ENCODE peak calls at places on chromosomes 12 and 14, in seven cellular contexts. One of them, this sample, is unnamed.

GRCh38 chr14:51576112-51576420 is 75.6 kb upstream of the FRMD6 start:
- DNase-seq in astrocyte of the spinal cord: peak; percentile 80
- DNase-seq in NCI-H2171: no peak
- DNase-seq in psoas muscle: no peak
- DNase-seq in astrocyte: peak; percentile 81
- DNase-seq in stimulated activated CD4-positive, alpha-beta T cell treated with anti-CD3 and anti-CD28 coated beads, Interleukin-1b, Interleukin-23, amount 100 ng/mL, for 1 hour: no peak
- DNase-seq in activated T-helper 1 cell treated with Interleukin-2 at 50 U/mL for 16 hours: no peak
- DNase-seq in this sample: no peak

GRCh38 chr12:24845615-24846014 is 103.3 kb downstream of the BCAT1 start:
- DNase-seq in astrocyte of the spinal cord: no peak
- DNase-seq in activated T-helper 1 cell treated with Interleukin-2 at 50 U/mL for 16 hours: no peak
- DNase-seq in psoas muscle: no peak
- DNase-seq in astrocyte: no peak
- DNase-seq in NCI-H2171: no peak
- DNase-seq in stimulated activated CD4-positive, alpha-beta T cell treated with anti-CD3 and anti-CD28 coated beads, Interleukin-1b, Interleukin-23, amount 100 ng/mL, for 1 hour: no peak
- DNase-seq in this sample: no peak

GRCh38 chr14:97848351-97848980 is 1051.3 kb downstream of the VRK1 start:
- DNase-seq in stimulated activated CD4-positive, alpha-beta T cell treated with anti-CD3 and anti-CD28 coated beads, Interleukin-1b, Interleukin-23, amount 100 ng/mL, for 1 hour: no peak
- DNase-seq in astrocyte of the spinal cord: no peak
- DNase-seq in psoas muscle: no peak
- DNase-seq in activated T-helper 1 cell treated with Interleukin-2 at 50 U/mL for 16 hours: no peak
- DNase-seq in NCI-H2171: no peak
- DNase-seq in astrocyte: no peak
- DNase-seq in this sample: no peak

GRCh38 chr12:94247256-94247655 is 98.9 kb downstream of the PLXNC1 start:
- DNase-seq in activated T-helper 1 cell treated with Interleukin-2 at 50 U/mL for 16 hours: no peak
- DNase-seq in NCI-H2171: no peak
- DNase-seq in astrocyte: no peak
- DNase-seq in stimulated activated CD4-positive, alpha-beta T cell treated with anti-CD3 and anti-CD28 coated beads, Interleukin-1b, Interleukin-23, amount 100 ng/mL, for 1 hour: no peak
- DNase-seq in astrocyte of the spinal cord: peak; percentile 69
- DNase-seq in psoas muscle: no peak
- DNase-seq in this sample: no peak

GRCh38 chr14:93905623-93906022 is 21.5 kb upstream of the FAM181A start:
- DNase-seq in psoas muscle: no peak
- DNase-seq in astrocyte: no peak
- DNase-seq in astrocyte of the spinal cord: no peak
- DNase-seq in stimulated activated CD4-positive, alpha-beta T cell treated with anti-CD3 and anti-CD28 coated beads, Interleukin-1b, Interleukin-23, amount 100 ng/mL, for 1 hour: no peak
- DNase-seq in NCI-H2171: no peak
- DNase-seq in activated T-helper 1 cell treated with Interleukin-2 at 50 U/mL for 16 hours: no peak
- DNase-seq in this sample: no peak

GRCh38 chr12:94614288-94614721 is 36.1 kb downstream of the TMCC3 start:
- DNase-seq in astrocyte of the spinal cord: no peak
- DNase-seq in activated T-helper 1 cell treated with Interleukin-2 at 50 U/mL for 16 hours: no peak
- DNase-seq in psoas muscle: no peak
- DNase-seq in NCI-H2171: no peak
- DNase-seq in stimulated activated CD4-positive, alpha-beta T cell treated with anti-CD3 and anti-CD28 coated beads, Interleukin-1b, Interleukin-23, amount 100 ng/mL, for 1 hour: no peak
- DNase-seq in astrocyte: no peak
- DNase-seq in this sample: no peak

GRCh38 chr12:52293926-52294325 is 2.6 kb upstream of the KRT81 start:
- DNase-seq in astrocyte: no peak
- DNase-seq in NCI-H2171: no peak
- DNase-seq in stimulated activated CD4-positive, alpha-beta T cell treated with anti-CD3 and anti-CD28 coated beads, Interleukin-1b, Interleukin-23, amount 100 ng/mL, for 1 hour: no peak
- DNase-seq in psoas muscle: no peak
- DNase-seq in activated T-helper 1 cell treated with Interleukin-2 at 50 U/mL for 16 hours: no peak
- DNase-seq in astrocyte of the spinal cord: no peak
- DNase-seq in this sample: no peak

GRCh38 chr14:98366429-98366828 is 905.6 kb downstream of the BCL11B start:
- DNase-seq in astrocyte of the spinal cord: no peak
- DNase-seq in psoas muscle: no peak
- DNase-seq in activated T-helper 1 cell treated with Interleukin-2 at 50 U/mL for 16 hours: no peak
- DNase-seq in astrocyte: no peak
- DNase-seq in NCI-H2171: no peak
- DNase-seq in stimulated activated CD4-positive, alpha-beta T cell treated with anti-CD3 and anti-CD28 coated beads, Interleukin-1b, Interleukin-23, amount 100 ng/mL, for 1 hour: no peak
- DNase-seq in this sample: no peak

GRCh38 chr12:16610006-16610520 is 4.1 kb upstream of the LMO3 start:
- DNase-seq in psoas muscle: no peak
- DNase-seq in activated T-helper 1 cell treated with Interleukin-2 at 50 U/mL for 16 hours: no peak
- DNase-seq in astrocyte of the spinal cord: no peak
- DNase-seq in astrocyte: no peak
- DNase-seq in stimulated activated CD4-positive, alpha-beta T cell treated with anti-CD3 and anti-CD28 coated beads, Interleukin-1b, Interleukin-23, amount 100 ng/mL, for 1 hour: no peak
- DNase-seq in NCI-H2171: no peak
- DNase-seq in this sample: no peak

GRCh38 chr14:23177181-23177580 is 6.3 kb downstream of the SLC7A8 start:
- DNase-seq in stimulated activated CD4-positive, alpha-beta T cell treated with anti-CD3 and anti-CD28 coated beads, Interleukin-1b, Interleukin-23, amount 100 ng/mL, for 1 hour: no peak
- DNase-seq in NCI-H2171: no peak
- DNase-seq in activated T-helper 1 cell treated with Interleukin-2 at 50 U/mL for 16 hours: no peak
- DNase-seq in astrocyte: no peak
- DNase-seq in astrocyte of the spinal cord: no peak
- DNase-seq in psoas muscle: no peak
- DNase-seq in this sample: no peak

GRCh38 chr12:83997425-83997824 is 915.2 kb downstream of the SLC6A15 start:
- DNase-seq in astrocyte: no peak
- DNase-seq in astrocyte of the spinal cord: peak; percentile 1
- DNase-seq in activated T-helper 1 cell treated with Interleukin-2 at 50 U/mL for 16 hours: no peak
- DNase-seq in psoas muscle: no peak
- DNase-seq in stimulated activated CD4-positive, alpha-beta T cell treated with anti-CD3 and anti-CD28 coated beads, Interleukin-1b, Interleukin-23, amount 100 ng/mL, for 1 hour: no peak
- DNase-seq in NCI-H2171: no peak
- DNase-seq in this sample: no peak

GRCh38 chr12:81329088-81329487 is 251.2 kb downstream of the ACSS3 start:
- DNase-seq in astrocyte: peak; percentile 2
- DNase-seq in activated T-helper 1 cell treated with Interleukin-2 at 50 U/mL for 16 hours: no peak
- DNase-seq in astrocyte of the spinal cord: no peak
- DNase-seq in psoas muscle: no peak
- DNase-seq in stimulated activated CD4-positive, alpha-beta T cell treated with anti-CD3 and anti-CD28 coated beads, Interleukin-1b, Interleukin-23, amount 100 ng/mL, for 1 hour: no peak
- DNase-seq in NCI-H2171: peak; percentile 5
- DNase-seq in this sample: no peak

GRCh38 chr14:96156804-96157760 is 47.6 kb upstream of the BDKRB2 start:
- DNase-seq in astrocyte: no peak
- DNase-seq in astrocyte of the spinal cord: no peak
- DNase-seq in psoas muscle: no peak
- DNase-seq in activated T-helper 1 cell treated with Interleukin-2 at 50 U/mL for 16 hours: no peak
- DNase-seq in NCI-H2171: no peak
- DNase-seq in stimulated activated CD4-positive, alpha-beta T cell treated with anti-CD3 and anti-CD28 coated beads, Interleukin-1b, Interleukin-23, amount 100 ng/mL, for 1 hour: no peak
- DNase-seq in this sample: no peak

GRCh38 chr14:23481992-23482813 is 12.7 kb downstream of the NGDN start:
- DNase-seq in stimulated activated CD4-positive, alpha-beta T cell treated with anti-CD3 and anti-CD28 coated beads, Interleukin-1b, Interleukin-23, amount 100 ng/mL, for 1 hour: no peak
- DNase-seq in activated T-helper 1 cell treated with Interleukin-2 at 50 U/mL for 16 hours: no peak
- DNase-seq in psoas muscle: no peak
- DNase-seq in astrocyte of the spinal cord: no peak
- DNase-seq in NCI-H2171: no peak
- DNase-seq in astrocyte: no peak
- DNase-seq in this sample: no peak

GRCh38 chr12:80864046-80864735 is 73.5 kb downstream of the LIN7A start:
- DNase-seq in activated T-helper 1 cell treated with Interleukin-2 at 50 U/mL for 16 hours: no peak
- DNase-seq in astrocyte: peak; percentile 23
- DNase-seq in stimulated activated CD4-positive, alpha-beta T cell treated with anti-CD3 and anti-CD28 coated beads, Interleukin-1b, Interleukin-23, amount 100 ng/mL, for 1 hour: no peak
- DNase-seq in NCI-H2171: no peak
- DNase-seq in psoas muscle: no peak
- DNase-seq in astrocyte of the spinal cord: no peak
- DNase-seq in this sample: no peak

GRCh38 chr12:108371801-108372344 is 32.8 kb upstream of the CMKLR1 start:
- DNase-seq in psoas muscle: no peak
- DNase-seq in activated T-helper 1 cell treated with Interleukin-2 at 50 U/mL for 16 hours: no peak
- DNase-seq in stimulated activated CD4-positive, alpha-beta T cell treated with anti-CD3 and anti-CD28 coated beads, Interleukin-1b, Interleukin-23, amount 100 ng/mL, for 1 hour: no peak
- DNase-seq in astrocyte of the spinal cord: peak; percentile 45
- DNase-seq in NCI-H2171: no peak
- DNase-seq in astrocyte: peak; percentile 78
- DNase-seq in this sample: peak; percentile 17

GRCh38 chr14:71190691-71191090 is 283.4 kb downstream of the PCNX1 start:
- DNase-seq in astrocyte of the spinal cord: no peak
- DNase-seq in stimulated activated CD4-positive, alpha-beta T cell treated with anti-CD3 and anti-CD28 coated beads, Interleukin-1b, Interleukin-23, amount 100 ng/mL, for 1 hour: no peak
- DNase-seq in astrocyte: no peak
- DNase-seq in psoas muscle: no peak
- DNase-seq in NCI-H2171: no peak
- DNase-seq in activated T-helper 1 cell treated with Interleukin-2 at 50 U/mL for 16 hours: no peak
- DNase-seq in this sample: no peak

GRCh38 chr14:97458302-97459137 is 661.3 kb downstream of the VRK1 start:
- DNase-seq in NCI-H2171: no peak
- DNase-seq in astrocyte of the spinal cord: no peak
- DNase-seq in activated T-helper 1 cell treated with Interleukin-2 at 50 U/mL for 16 hours: peak; percentile 67
- DNase-seq in stimulated activated CD4-positive, alpha-beta T cell treated with anti-CD3 and anti-CD28 coated beads, Interleukin-1b, Interleukin-23, amount 100 ng/mL, for 1 hour: peak; percentile 44
- DNase-seq in astrocyte: no peak
- DNase-seq in psoas muscle: no peak
- DNase-seq in this sample: no peak

GRCh38 chr14:104356738-104357688 is 218.6 kb downstream of the KIF26A start:
- DNase-seq in astrocyte of the spinal cord: no peak
- DNase-seq in activated T-helper 1 cell treated with Interleukin-2 at 50 U/mL for 16 hours: no peak
- DNase-seq in stimulated activated CD4-positive, alpha-beta T cell treated with anti-CD3 and anti-CD28 coated beads, Interleukin-1b, Interleukin-23, amount 100 ng/mL, for 1 hour: no peak
- DNase-seq in psoas muscle: no peak
- DNase-seq in astrocyte: no peak
- DNase-seq in NCI-H2171: no peak
- DNase-seq in this sample: no peak

GRCh38 chr14:72332054-72332453 is 399.8 kb downstream of the RGS6 start:
- DNase-seq in psoas muscle: peak; percentile 12
- DNase-seq in stimulated activated CD4-positive, alpha-beta T cell treated with anti-CD3 and anti-CD28 coated beads, Interleukin-1b, Interleukin-23, amount 100 ng/mL, for 1 hour: no peak
- DNase-seq in astrocyte of the spinal cord: no peak
- DNase-seq in NCI-H2171: peak; percentile 79
- DNase-seq in astrocyte: no peak
- DNase-seq in activated T-helper 1 cell treated with Interleukin-2 at 50 U/mL for 16 hours: no peak
- DNase-seq in this sample: no peak

GRCh38 chr14:50084666-50085065 is 31.7 kb downstream of the VCPKMT start:
- DNase-seq in NCI-H2171: no peak
- DNase-seq in psoas muscle: no peak
- DNase-seq in activated T-helper 1 cell treated with Interleukin-2 at 50 U/mL for 16 hours: no peak
- DNase-seq in astrocyte of the spinal cord: no peak
- DNase-seq in stimulated activated CD4-positive, alpha-beta T cell treated with anti-CD3 and anti-CD28 coated beads, Interleukin-1b, Interleukin-23, amount 100 ng/mL, for 1 hour: no peak
- DNase-seq in astrocyte: no peak
- DNase-seq in this sample: no peak

GRCh38 chr14:51093371-51094281 is 1.3 kb downstream of the TRIM9 start:
- DNase-seq in NCI-H2171: peak; percentile 73
- DNase-seq in activated T-helper 1 cell treated with Interleukin-2 at 50 U/mL for 16 hours: no peak
- DNase-seq in psoas muscle: peak; percentile 29
- DNase-seq in astrocyte of the spinal cord: peak; percentile 17
- DNase-seq in astrocyte: no peak
- DNase-seq in stimulated activated CD4-positive, alpha-beta T cell treated with anti-CD3 and anti-CD28 coated beads, Interleukin-1b, Interleukin-23, amount 100 ng/mL, for 1 hour: peak; percentile 35
- DNase-seq in this sample: no peak

GRCh38 chr14:90388982-90389381 is 7.8 kb upstream of the CALM1 start:
- DNase-seq in astrocyte: no peak
- DNase-seq in NCI-H2171: no peak
- DNase-seq in stimulated activated CD4-positive, alpha-beta T cell treated with anti-CD3 and anti-CD28 coated beads, Interleukin-1b, Interleukin-23, amount 100 ng/mL, for 1 hour: no peak
- DNase-seq in astrocyte of the spinal cord: no peak
- DNase-seq in activated T-helper 1 cell treated with Interleukin-2 at 50 U/mL for 16 hours: no peak
- DNase-seq in psoas muscle: no peak
- DNase-seq in this sample: no peak

GRCh38 chr14:90803249-90803648 is 13.0 kb downstream of the TTC7B start:
- DNase-seq in stimulated activated CD4-positive, alpha-beta T cell treated with anti-CD3 and anti-CD28 coated beads, Interleukin-1b, Interleukin-23, amount 100 ng/mL, for 1 hour: no peak
- DNase-seq in astrocyte of the spinal cord: no peak
- DNase-seq in NCI-H2171: no peak
- DNase-seq in psoas muscle: no peak
- DNase-seq in activated T-helper 1 cell treated with Interleukin-2 at 50 U/mL for 16 hours: no peak
- DNase-seq in astrocyte: no peak
- DNase-seq in this sample: no peak

GRCh38 chr14:36028218-36028617 is 148.3 kb downstream of the PTCSC3 start:
- DNase-seq in astrocyte of the spinal cord: no peak
- DNase-seq in astrocyte: no peak
- DNase-seq in activated T-helper 1 cell treated with Interleukin-2 at 50 U/mL for 16 hours: no peak
- DNase-seq in stimulated activated CD4-positive, alpha-beta T cell treated with anti-CD3 and anti-CD28 coated beads, Interleukin-1b, Interleukin-23, amount 100 ng/mL, for 1 hour: no peak
- DNase-seq in psoas muscle: no peak
- DNase-seq in NCI-H2171: no peak
- DNase-seq in this sample: no peak

GRCh38 chr12:45612044-45612794 is 117.3 kb upstream of the ARID2 start:
- DNase-seq in astrocyte: peak; percentile 12
- DNase-seq in NCI-H2171: no peak
- DNase-seq in psoas muscle: no peak
- DNase-seq in stimulated activated CD4-positive, alpha-beta T cell treated with anti-CD3 and anti-CD28 coated beads, Interleukin-1b, Interleukin-23, amount 100 ng/mL, for 1 hour: no peak
- DNase-seq in astrocyte of the spinal cord: peak; percentile 20
- DNase-seq in activated T-helper 1 cell treated with Interleukin-2 at 50 U/mL for 16 hours: no peak
- DNase-seq in this sample: peak; percentile 14

GRCh38 chr12:57864811-57865751 is 18.6 kb upstream of the CTDSP2 start:
- DNase-seq in astrocyte of the spinal cord: peak; percentile 83
- DNase-seq in activated T-helper 1 cell treated with Interleukin-2 at 50 U/mL for 16 hours: peak; percentile 25
- DNase-seq in psoas muscle: peak; percentile 86
- DNase-seq in stimulated activated CD4-positive, alpha-beta T cell treated with anti-CD3 and anti-CD28 coated beads, Interleukin-1b, Interleukin-23, amount 100 ng/mL, for 1 hour: peak; percentile 33
- DNase-seq in astrocyte: peak; percentile 78
- DNase-seq in NCI-H2171: peak; percentile 48
- DNase-seq in this sample: no peak

This sample was measured in GM04504.